ENCODE peak calls at places on chromosome 5, in four cellular contexts. U is astrocyte, T is mesenchymal stem cell, N is IMR-90. M is an unnamed sample.

GRCh38 chr5:150734579-150735384 is 24.0 kb downstream of the DCTN4 start:
- DNase-seq in U (no peak), T (no peak), N (no peak), M (no peak)

GRCh38 chr5:149205625-149206523 is 64.6 kb downstream of the ABLIM3 start:
- DNase-seq in U (peak), T (peak), N (peak), M (peak)

GRCh38 chr5:139698461-139699146 is 50.5 kb downstream of the CXXC5 start:
- DNase-seq in U (peak), T (peak), N (peak), M (peak)

GRCh38 chr5:35281613-35282012 is 51.3 kb upstream of the PRLR start:
- DNase-seq in U (no peak), T (no peak), N (no peak), M (no peak)

GRCh38 chr5:59450245-59450644 is 443.3 kb downstream of the PDE4D start:
- DNase-seq in U (no peak), T (no peak), N (no peak), M (no peak)

GRCh38 chr5:38515648-38516047 is 40.8 kb downstream of the LIFR start:
- DNase-seq in U (no peak), T (peak), N (peak), M (peak)

GRCh38 chr5:123916331-123917121 is 404.5 kb downstream of the CSNK1G3 start:
- DNase-seq in U (peak), T (peak), N (peak), M (peak)

GRCh38 chr5:97979740-97980139 is 793.7 kb upstream of the RGMB start:
- DNase-seq in U (peak), T (peak), N (peak), M (peak)

GRCh38 chr5:125257997-125258396 is 511.6 kb upstream of the ZNF608 start:
- DNase-seq in U (no peak), T (no peak), N (no peak), M (no peak)

GRCh38 chr5:176743828-176744583 is 66.4 kb upstream of the UNC5A start:
- DNase-seq in U (no peak), T (no peak), N (no peak), M (no peak)

GRCh38 chr5:82414043-82414393 is 135.9 kb upstream of the RPS23 start:
- DNase-seq in U (no peak), T (no peak), N (no peak), M (no peak)

GRCh38 chr5:179131321-179131835 is 71.2 kb downstream of the ZNF354C start:
- DNase-seq in U (no peak), T (no peak), N (no peak), M (no peak)

GRCh38 chr5:147391781-147392180 is 118.1 kb downstream of the DPYSL3 start:
- DNase-seq in U (peak), T (peak), N (peak), M (peak)

GRCh38 chr5:133841831-133842750 is 126.3 kb downstream of the C5orf15 start:
- DNase-seq in U (no peak), T (no peak), N (no peak), M (no peak)

GRCh38 chr5:37771731-37772130 is 68.1 kb downstream of the GDNF start:
- DNase-seq in U (peak), T (peak), N (peak), M (peak)

GRCh38 chr5:83377131-83377865 is 94.2 kb upstream of the VCAN start:
- DNase-seq in U (peak), T (peak), N (peak), M (peak)

GRCh38 chr5:3277590-3278196 is 317.9 kb upstream of the IRX1 start:
- DNase-seq in U (no peak), T (no peak), N (no peak), M (no peak)

GRCh38 chr5:59275170-59275536 is 618.4 kb downstream of the PDE4D start:
- DNase-seq in U (no peak), T (no peak), N (no peak), M (no peak)

GRCh38 chr5:132259061-132259851 is 1.8 kb downstream of the PDLIM4 start:
- DNase-seq in U (peak), T (peak), N (peak), M (peak)

GRCh38 chr5:102582706-102583105 is 83.9 kb upstream of the SLCO6A1 start:
- DNase-seq in U (peak), T (no peak), N (no peak), M (no peak)

GRCh38 chr5:88883566-88884434 is 816 bp upstream of the MEF2C start:
- DNase-seq in U (peak), T (peak), N (peak), M (peak)

GRCh38 chr5:158194561-158194961 is 335.6 kb upstream of the CLINT1 start:
- DNase-seq in U (no peak), T (no peak), N (no peak), M (no peak)

GRCh38 chr5:172491481-172491880 is 37.2 kb upstream of the SH3PXD2B start:
- DNase-seq in U (no peak), T (no peak), N (no peak), M (no peak)

GRCh38 chr5:138972836-138973235 is 97.7 kb upstream of the LRRTM2 start:
- DNase-seq in U (no peak), T (no peak), N (no peak), M (no peak)

GRCh38 chr5:137462816-137463520 is 36.2 kb downstream of the SPOCK1 start:
- DNase-seq in U (peak), T (no peak), N (no peak), M (peak)

GRCh38 chr5:154523704-154524103 is 45.7 kb upstream of the HAND1 start:
- DNase-seq in U (no peak), T (peak), N (no peak), M (peak)

GRCh38 chr5:175354961-175355360 is 89.0 kb downstream of the DRD1 start:
- DNase-seq in U (no peak), T (no peak), N (no peak), M (no peak)

GRCh38 chr5:124025306-124025705 is 513.3 kb downstream of the CSNK1G3 start:
- DNase-seq in U (no peak), T (no peak), N (no peak), M (no peak)

GRCh38 chr5:100858987-100859545 is 44.0 kb downstream of the ST8SIA4 start:
- DNase-seq in U (no peak), T (no peak), N (no peak), M (no peak)

GRCh38 chr5:37495668-37496067 is 116.5 kb downstream of the WDR70 start:
- DNase-seq in U (peak), T (peak), N (peak), M (peak)

GRCh38 chr5:51278458-51279049 is 104.7 kb upstream of the ISL1 start:
- DNase-seq in U (no peak), T (no peak), N (no peak), M (no peak)

GRCh38 chr5:105943119-105943518 is 1727.6 kb downstream of the EFNA5 start:
- DNase-seq in U (no peak), T (no peak), N (no peak), M (no peak)

GRCh38 chr5:144309265-144309664 is 138.6 kb downstream of the KCTD16 start:
- DNase-seq in U (no peak), T (peak), N (no peak), M (peak)

GRCh38 chr5:139131062-139131856 is 66.9 kb downstream of the SIL1 start:
- DNase-seq in U (peak), T (peak), N (peak), M (peak)

GRCh38 chr5:93570294-93571110 is 10.5 kb downstream of the NR2F1-AS1 start:
- DNase-seq in U (no peak), T (no peak), N (no peak), M (no peak)

DNA sequence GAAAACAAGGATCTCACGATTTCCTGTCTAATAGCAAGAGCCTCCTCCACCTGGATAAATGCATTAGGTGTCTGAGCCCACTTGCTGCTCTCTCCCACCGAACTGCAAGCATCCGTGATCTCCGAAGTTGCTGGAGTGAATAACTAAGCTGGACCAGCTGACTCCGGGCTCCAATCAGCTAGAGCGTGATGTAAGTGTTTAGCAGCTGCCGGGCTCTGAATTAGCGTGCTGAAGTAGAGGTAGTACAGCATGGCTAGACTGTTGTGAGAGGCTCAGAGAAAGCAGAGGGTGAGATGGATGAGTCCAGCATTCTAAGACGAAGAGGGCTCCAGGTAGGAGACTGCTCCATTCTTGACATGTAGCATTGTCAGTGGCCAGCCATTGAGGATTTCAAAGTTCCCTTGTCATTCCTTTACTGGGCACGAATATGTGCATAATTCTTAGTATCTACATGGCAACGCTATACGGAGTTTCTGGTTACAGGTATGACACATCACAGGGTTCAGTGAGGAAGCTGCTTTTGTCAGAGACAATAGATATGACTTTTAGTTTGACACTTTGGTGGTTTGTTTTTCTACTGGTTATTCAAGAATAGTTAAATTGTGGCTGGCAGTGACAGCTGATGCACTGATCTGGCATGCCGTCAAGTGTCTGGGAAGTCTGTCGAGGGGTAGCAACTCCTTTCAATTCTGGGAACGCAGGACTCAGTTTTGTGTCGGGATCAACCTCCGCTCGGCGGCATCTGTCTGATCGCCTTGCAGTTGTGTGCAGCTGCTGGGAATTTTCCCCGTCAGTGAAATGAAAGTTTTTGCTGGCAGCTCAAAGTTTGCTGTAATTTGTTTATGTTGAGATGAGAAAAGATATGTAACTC is 232.6 kb downstream of the MAST4 start:
- DNase-seq in U (peak), T (peak), N (peak), M (peak)
- H3K4me2 ChIP-seq in U (peak), T (peak), N (peak), M (peak)

GRCh38 chr5:1764606-1764960 is 35.1 kb downstream of the MRPL36 start:
- DNase-seq in U (no peak), T (no peak), N (no peak), M (no peak)
- H3K4me2 ChIP-seq in U (no peak), T (no peak), N (no peak), M (no peak)

DNA sequence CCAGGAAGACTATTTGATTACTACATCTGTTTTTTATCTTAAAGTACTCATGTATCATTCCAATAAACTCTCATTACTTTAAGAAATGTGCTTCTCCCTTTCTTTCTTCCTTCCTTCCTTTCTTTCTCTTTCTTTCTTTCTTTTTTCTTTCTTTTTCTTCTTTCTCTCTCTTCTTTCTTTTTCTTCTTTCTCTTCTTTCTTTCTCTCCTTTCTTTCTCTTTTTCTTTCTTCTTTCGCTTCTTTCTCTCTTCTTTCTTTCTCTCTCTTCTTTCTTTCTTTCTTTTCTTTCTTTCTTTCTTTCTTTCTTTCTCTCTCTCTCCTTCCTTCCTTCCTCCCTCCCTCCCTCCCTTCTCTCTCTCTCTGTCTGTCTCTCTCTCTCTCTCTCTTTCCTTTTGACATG is 298.6 kb upstream of the ANKH start:
- DNase-seq in U (no peak), T (no peak), N (no peak), M (no peak)
- H3K4me2 ChIP-seq in U (no peak), T (no peak), N (no peak), M (no peak)

DNA sequence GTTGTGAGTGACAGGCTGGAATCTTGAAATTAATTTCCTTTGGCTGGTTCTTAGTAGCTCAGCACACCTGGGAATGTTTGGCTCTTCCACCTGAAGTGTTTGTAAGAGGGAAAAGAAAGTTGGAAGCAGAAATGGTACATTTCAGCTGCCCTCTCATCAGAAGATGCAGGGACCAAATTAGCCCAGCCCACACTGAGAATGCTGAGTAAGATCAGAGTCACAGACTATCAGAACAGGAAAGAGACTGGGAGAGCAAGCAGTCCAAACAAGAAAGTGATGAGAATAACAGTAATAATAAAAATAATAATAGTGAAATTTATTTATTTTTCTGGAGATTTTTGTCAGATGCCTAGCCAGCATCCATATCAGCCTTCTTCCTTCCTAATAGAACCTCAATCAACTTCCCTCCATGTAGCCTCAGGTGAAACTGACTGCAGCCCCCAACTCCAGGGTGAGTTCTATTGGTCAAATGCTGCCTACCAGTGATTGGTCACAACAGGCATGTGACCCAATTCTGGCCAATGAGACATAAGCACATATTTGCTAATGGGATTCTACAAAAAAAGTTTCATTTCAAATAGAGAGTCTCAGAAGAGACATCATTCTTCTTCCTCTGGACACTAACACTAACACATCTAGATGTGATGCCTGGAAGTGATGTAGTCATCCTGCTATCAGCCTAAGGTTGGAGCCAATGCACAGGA is 31.2 kb upstream of the ADRA1B start:
- DNase-seq in U (no peak), T (no peak), N (peak), M (no peak)
- H3K4me2 ChIP-seq in U (no peak), T (no peak), N (no peak), M (no peak)

DNA sequence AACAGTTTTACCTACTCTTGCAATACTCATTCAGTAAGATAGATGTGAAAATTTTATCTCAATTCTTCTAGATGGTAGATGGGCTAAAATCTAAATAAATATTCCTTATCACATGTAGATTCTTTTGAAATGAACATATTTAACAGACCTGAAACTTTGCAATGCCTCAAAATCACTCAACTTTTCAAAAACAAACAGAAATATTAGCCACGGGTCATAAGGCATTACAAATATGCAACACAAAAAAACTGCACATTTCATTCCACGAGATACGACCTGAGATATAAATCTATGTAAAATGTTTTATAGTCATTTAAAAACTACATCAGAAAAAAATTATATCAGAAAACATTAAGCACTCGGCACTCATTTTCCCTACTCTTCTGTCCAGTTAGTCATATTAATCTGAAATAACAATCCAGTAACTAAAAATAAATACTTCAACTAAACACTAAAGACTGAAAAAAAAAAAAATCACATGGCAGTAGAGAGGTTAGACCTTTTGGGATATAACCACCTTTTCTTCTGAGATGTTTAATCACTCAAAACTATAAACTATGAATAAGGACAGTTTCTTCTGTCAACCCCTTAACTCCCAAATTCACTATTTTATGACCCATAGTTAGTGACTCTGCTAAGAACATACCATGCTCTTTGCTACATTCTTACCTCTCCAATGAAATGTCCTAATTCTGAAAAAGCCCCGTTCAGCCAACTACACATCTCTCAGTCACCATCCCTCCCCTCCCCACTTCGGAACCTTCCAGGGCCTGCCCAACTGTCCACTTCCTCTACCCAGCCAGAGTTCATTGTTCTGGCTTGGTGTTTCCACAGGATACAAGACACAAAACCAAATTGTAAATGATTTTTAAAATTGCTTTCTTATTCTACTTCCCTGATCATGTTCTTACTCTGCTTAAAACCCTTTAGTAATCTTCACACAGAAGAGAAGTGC is 6.4 kb downstream of the HOMER1 start:
- DNase-seq in U (no peak), T (no peak), N (no peak), M (no peak)
- H3K4me2 ChIP-seq in U (no peak), T (no peak), N (no peak), M (no peak)

DNA sequence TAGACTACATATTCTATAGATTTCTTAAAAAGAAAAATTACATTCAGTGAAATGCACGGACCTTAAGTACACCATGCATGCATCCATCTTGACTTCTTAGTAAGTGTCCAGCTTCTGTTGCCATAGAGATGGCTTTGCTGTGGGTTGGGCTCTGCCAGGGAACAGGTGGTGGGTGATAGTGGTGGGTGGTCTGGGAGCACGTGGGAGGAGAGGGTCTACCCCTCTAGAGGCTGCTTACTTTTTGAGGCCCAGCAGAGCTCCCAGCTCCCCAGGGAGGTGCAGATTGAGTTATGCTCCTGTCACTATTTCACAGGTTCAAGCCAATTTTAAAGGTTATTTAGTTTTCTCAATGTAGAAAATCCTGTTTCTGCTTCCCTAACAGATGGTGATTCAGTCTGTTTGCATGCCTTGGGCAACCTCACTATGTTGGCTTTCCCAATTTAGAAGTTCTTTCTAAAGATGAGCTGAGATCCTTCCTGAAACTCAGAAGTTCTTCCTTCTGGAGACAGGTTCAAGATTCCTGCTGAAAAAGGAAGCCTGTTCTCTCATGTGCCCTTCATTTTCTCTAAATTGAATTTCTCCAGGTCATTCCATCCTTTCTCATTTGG is 107.4 kb upstream of the LHFPL2 start:
- DNase-seq in U (no peak), T (no peak), N (peak), M (peak)
- H3K4me2 ChIP-seq in U (no peak), T (no peak), N (no peak), M (no peak)

GRCh38 chr5:32503261-32503660 is 58.7 kb upstream of the ZFR start:
- DNase-seq in U (no peak), T (no peak), N (no peak), M (no peak)

GRCh38 chr5:32500206-32500605 is 55.7 kb upstream of the ZFR start:
- DNase-seq in U (no peak), T (no peak), N (no peak), M (no peak)

GRCh38 chr5:32501623-32502022 is 57.1 kb upstream of the ZFR start:
- DNase-seq in U (no peak), T (no peak), N (no peak), M (no peak)

GRCh38 chr5:32499261-32499660 is 54.7 kb upstream of the ZFR start:
- DNase-seq in U (no peak), T (no peak), N (no peak), M (no peak)

GRCh38 chr5:32501071-32501470 is 56.5 kb upstream of the ZFR start:
- DNase-seq in U (no peak), T (no peak), N (no peak), M (no peak)
- H3K4me2 ChIP-seq in U (no peak), T (no peak), N (no peak), M (no peak)

M was measured in fibroblast of lung.